ENCODE peak calls at places on chromosomes 3 and 15, in five cellular contexts. One of them, this sample, is unnamed.

GRCh38 chr3:32175607-32176197 is 62.8 kb upstream of the CMTM8 start:
- DNase-seq in GM20000: peak
- DNase-seq in GM10248: peak
- DNase-seq in activated B cell treated with CpG ODN at 0.5 μM for 24 hours: no peak
- DNase-seq in foreskin fibroblast: peak
- DNase-seq in this sample: peak

GRCh38 chr3:65130782-65131181 is 443.0 kb upstream of the ADAMTS9 start:
- DNase-seq in GM10248: no peak
- DNase-seq in GM20000: no peak
- DNase-seq in foreskin fibroblast: no peak
- DNase-seq in activated B cell treated with CpG ODN at 0.5 μM for 24 hours: no peak
- DNase-seq in this sample: no peak

GRCh38 chr3:23739536-23739935 is 66.2 kb upstream of the UBE2E1 start:
- DNase-seq in GM20000: no peak
- DNase-seq in activated B cell treated with CpG ODN at 0.5 μM for 24 hours: no peak
- DNase-seq in foreskin fibroblast: peak
- DNase-seq in GM10248: no peak
- DNase-seq in this sample: no peak

GRCh38 chr3:100103558-100104441 is 10.5 kb downstream of the FILIP1L start:
- DNase-seq in activated B cell treated with CpG ODN at 0.5 μM for 24 hours: no peak
- DNase-seq in GM10248: peak
- DNase-seq in foreskin fibroblast: peak
- DNase-seq in GM20000: peak
- DNase-seq in this sample: no peak

GRCh38 chr3:61030469-61031035 is 220.7 kb downstream of the FHIT start:
- DNase-seq in GM20000: no peak
- DNase-seq in activated B cell treated with CpG ODN at 0.5 μM for 24 hours: no peak
- DNase-seq in GM10248: no peak
- DNase-seq in foreskin fibroblast: no peak
- DNase-seq in this sample: no peak

GRCh38 chr3:85384372-85384771 is 425.6 kb downstream of the CADM2 start:
- DNase-seq in activated B cell treated with CpG ODN at 0.5 μM for 24 hours: no peak
- DNase-seq in GM10248: no peak
- DNase-seq in foreskin fibroblast: no peak
- DNase-seq in GM20000: no peak
- DNase-seq in this sample: no peak

GRCh38 chr3:8982509-8982908 is 19.2 kb upstream of the RAD18 start:
- DNase-seq in GM20000: no peak
- DNase-seq in GM10248: no peak
- DNase-seq in activated B cell treated with CpG ODN at 0.5 μM for 24 hours: no peak
- DNase-seq in foreskin fibroblast: no peak
- DNase-seq in this sample: no peak

GRCh38 chr15:101332061-101332467 is 37.0 kb upstream of the SNRPA1 start:
- DNase-seq in GM10248: no peak
- DNase-seq in GM20000: no peak
- DNase-seq in activated B cell treated with CpG ODN at 0.5 μM for 24 hours: no peak
- DNase-seq in foreskin fibroblast: no peak
- DNase-seq in this sample: no peak

GRCh38 chr3:104943931-104944330 is 422.8 kb upstream of the ALCAM start:
- DNase-seq in activated B cell treated with CpG ODN at 0.5 μM for 24 hours: no peak
- DNase-seq in foreskin fibroblast: no peak
- DNase-seq in GM20000: no peak
- DNase-seq in GM10248: no peak
- DNase-seq in this sample: no peak

GRCh38 chr3:52015431-52016256 is 19.9 kb upstream of the RPL29 start:
- DNase-seq in foreskin fibroblast: no peak
- DNase-seq in activated B cell treated with CpG ODN at 0.5 μM for 24 hours: no peak
- DNase-seq in GM20000: no peak
- DNase-seq in GM10248: no peak
- DNase-seq in this sample: no peak

GRCh38 chr3:45218578-45219390 is 7.3 kb downstream of the TMEM158 start:
- DNase-seq in activated B cell treated with CpG ODN at 0.5 μM for 24 hours: no peak
- DNase-seq in foreskin fibroblast: peak
- DNase-seq in GM10248: no peak
- DNase-seq in GM20000: no peak
- DNase-seq in this sample: no peak

GRCh38 chr3:45143673-45144670 is 2.2 kb downstream of the CDCP1 start:
- DNase-seq in GM20000: peak
- DNase-seq in foreskin fibroblast: no peak
- DNase-seq in activated B cell treated with CpG ODN at 0.5 μM for 24 hours: no peak
- DNase-seq in GM10248: peak
- DNase-seq in this sample: no peak

GRCh38 chr3:41684802-41685740 is 276.8 kb downstream of the ULK4 start:
- DNase-seq in GM20000: no peak
- DNase-seq in foreskin fibroblast: no peak
- DNase-seq in GM10248: no peak
- DNase-seq in activated B cell treated with CpG ODN at 0.5 μM for 24 hours: no peak
- DNase-seq in this sample: no peak
- TF ChIP-seq CTCF in GM20000: no peak
- TF ChIP-seq CTCF in foreskin fibroblast: no peak
- TF ChIP-seq CTCF in GM10248: no peak
- TF ChIP-seq CTCF in activated B cell treated with CpG ODN at 0.5 μM for 24 hours: no peak
- TF ChIP-seq CTCF in this sample: no peak

DNA sequence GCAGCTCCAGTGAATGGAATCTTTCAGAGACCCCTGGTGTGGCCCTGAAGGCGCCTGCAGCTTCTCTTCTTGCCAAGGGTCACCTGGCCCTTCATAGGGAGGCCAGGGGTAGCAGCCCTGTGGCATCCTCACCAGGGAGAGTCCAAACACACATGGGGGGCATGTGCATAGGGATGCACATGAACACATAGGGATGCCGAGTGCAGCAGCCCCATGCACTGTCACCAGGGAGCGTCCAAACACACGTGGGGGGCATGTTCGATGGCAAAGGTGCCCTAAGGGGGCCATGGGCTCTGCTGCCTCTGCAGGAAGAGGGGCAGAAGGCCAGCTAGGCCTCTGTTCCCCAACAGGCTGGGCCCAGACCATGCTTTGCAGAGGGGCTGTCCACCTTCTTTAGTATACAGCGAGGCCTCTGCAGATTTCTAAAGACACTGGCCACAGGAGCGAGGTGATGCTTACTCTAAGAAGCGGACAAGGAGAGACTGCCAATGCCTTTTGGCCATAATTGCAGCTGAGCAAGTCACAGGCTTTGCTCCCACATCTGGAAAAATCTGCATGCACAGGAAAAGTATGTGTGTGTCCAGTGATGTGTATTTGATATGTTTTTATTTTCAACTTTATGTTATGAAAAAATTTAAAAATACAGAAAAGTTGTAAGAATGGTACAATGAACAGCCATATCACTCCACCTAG is 20.9 kb downstream of the ANAPC13 start:
- DNase-seq in activated B cell treated with CpG ODN at 0.5 μM for 24 hours: no peak
- DNase-seq in GM10248: no peak
- DNase-seq in GM20000: no peak
- DNase-seq in foreskin fibroblast: no peak
- DNase-seq in this sample: no peak
- TF ChIP-seq CTCF in activated B cell treated with CpG ODN at 0.5 μM for 24 hours: no peak
- TF ChIP-seq CTCF in GM10248: no peak
- TF ChIP-seq CTCF in GM20000: no peak
- TF ChIP-seq CTCF in foreskin fibroblast: no peak
- TF ChIP-seq CTCF in this sample: no peak

GRCh38 chr3:123745184-123745855 is 138.8 kb downstream of the MYLK start:
- DNase-seq in GM10248: no peak
- DNase-seq in activated B cell treated with CpG ODN at 0.5 μM for 24 hours: no peak
- DNase-seq in GM20000: no peak
- DNase-seq in foreskin fibroblast: no peak
- DNase-seq in this sample: no peak
- TF ChIP-seq CTCF in GM10248: no peak
- TF ChIP-seq CTCF in activated B cell treated with CpG ODN at 0.5 μM for 24 hours: no peak
- TF ChIP-seq CTCF in GM20000: no peak
- TF ChIP-seq CTCF in foreskin fibroblast: peak
- TF ChIP-seq CTCF in this sample: peak

DNA sequence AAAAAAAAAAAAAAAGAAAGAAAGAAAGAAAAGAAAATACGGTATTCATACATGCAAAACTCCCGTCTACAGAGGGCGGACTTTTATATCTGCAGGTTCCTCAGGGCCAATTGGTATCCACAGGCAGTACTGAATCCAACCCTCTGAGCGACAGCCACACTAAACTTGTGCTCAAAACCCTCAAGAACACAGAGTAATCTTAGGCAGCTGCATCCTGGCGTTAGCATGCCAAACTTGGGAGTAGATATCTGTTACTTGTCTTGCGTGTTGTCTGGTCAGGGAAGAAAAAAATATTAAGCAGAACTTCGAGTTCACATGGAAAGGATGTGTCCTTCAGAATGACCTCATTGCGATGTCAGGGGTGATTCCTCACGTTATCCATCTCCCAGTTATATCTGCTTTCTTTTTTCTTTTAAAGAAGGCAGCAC is 12.8 kb downstream of the SNAP23 start:
- DNase-seq in GM20000: no peak
- DNase-seq in foreskin fibroblast: no peak
- DNase-seq in GM10248: no peak
- DNase-seq in activated B cell treated with CpG ODN at 0.5 μM for 24 hours: no peak
- DNase-seq in this sample: no peak
- TF ChIP-seq CTCF in GM20000: no peak
- TF ChIP-seq CTCF in foreskin fibroblast: no peak
- TF ChIP-seq CTCF in GM10248: no peak
- TF ChIP-seq CTCF in activated B cell treated with CpG ODN at 0.5 μM for 24 hours: no peak
- TF ChIP-seq CTCF in this sample: no peak

GRCh38 chr3:35486295-35486694 is 153.0 kb upstream of the ARPP21 start:
- DNase-seq in foreskin fibroblast: no peak
- DNase-seq in GM20000: no peak
- DNase-seq in GM10248: no peak
- DNase-seq in activated B cell treated with CpG ODN at 0.5 μM for 24 hours: no peak
- DNase-seq in this sample: no peak
- TF ChIP-seq CTCF in foreskin fibroblast: no peak
- TF ChIP-seq CTCF in GM20000: no peak
- TF ChIP-seq CTCF in GM10248: no peak
- TF ChIP-seq CTCF in activated B cell treated with CpG ODN at 0.5 μM for 24 hours: no peak
- TF ChIP-seq CTCF in this sample: no peak

GRCh38 chr3:35864871-35865270 is 225.5 kb downstream of the ARPP21 start:
- DNase-seq in GM10248: no peak
- DNase-seq in foreskin fibroblast: no peak
- DNase-seq in activated B cell treated with CpG ODN at 0.5 μM for 24 hours: no peak
- DNase-seq in GM20000: no peak
- DNase-seq in this sample: no peak
- TF ChIP-seq CTCF in GM10248: no peak
- TF ChIP-seq CTCF in foreskin fibroblast: no peak
- TF ChIP-seq CTCF in activated B cell treated with CpG ODN at 0.5 μM for 24 hours: no peak
- TF ChIP-seq CTCF in GM20000: no peak
- TF ChIP-seq CTCF in this sample: no peak

GRCh38 chr3:175940881-175941280 is 1081.7 kb downstream of the NAALADL2 start:
- DNase-seq in GM20000: peak
- DNase-seq in foreskin fibroblast: no peak
- DNase-seq in activated B cell treated with CpG ODN at 0.5 μM for 24 hours: no peak
- DNase-seq in GM10248: peak
- DNase-seq in this sample: no peak
- TF ChIP-seq CTCF in GM20000: no peak
- TF ChIP-seq CTCF in foreskin fibroblast: no peak
- TF ChIP-seq CTCF in activated B cell treated with CpG ODN at 0.5 μM for 24 hours: no peak
- TF ChIP-seq CTCF in GM10248: no peak
- TF ChIP-seq CTCF in this sample: peak

GRCh38 chr15:48449734-48450133 is 118.5 kb downstream of the DUT start:
- DNase-seq in activated B cell treated with CpG ODN at 0.5 μM for 24 hours: no peak
- DNase-seq in GM10248: no peak
- DNase-seq in foreskin fibroblast: peak
- DNase-seq in GM20000: no peak
- DNase-seq in this sample: no peak

GRCh38 chr15:48451241-48451640 is 120.0 kb downstream of the DUT start:
- DNase-seq in foreskin fibroblast: no peak
- DNase-seq in GM10248: no peak
- DNase-seq in activated B cell treated with CpG ODN at 0.5 μM for 24 hours: no peak
- DNase-seq in GM20000: no peak
- DNase-seq in this sample: no peak

GRCh38 chr15:48447657-48448056 is 116.4 kb downstream of the DUT start:
- DNase-seq in activated B cell treated with CpG ODN at 0.5 μM for 24 hours: no peak
- DNase-seq in foreskin fibroblast: peak
- DNase-seq in GM10248: no peak
- DNase-seq in GM20000: no peak
- DNase-seq in this sample: no peak

GRCh38 chr15:48456126-48456525 is 124.9 kb downstream of the DUT start:
- DNase-seq in GM10248: no peak
- DNase-seq in foreskin fibroblast: no peak
- DNase-seq in GM20000: no peak
- DNase-seq in activated B cell treated with CpG ODN at 0.5 μM for 24 hours: no peak
- DNase-seq in this sample: no peak

GRCh38 chr15:48451736-48452135 is 120.5 kb downstream of the DUT start:
- DNase-seq in GM20000: no peak
- DNase-seq in foreskin fibroblast: no peak
- DNase-seq in GM10248: no peak
- DNase-seq in activated B cell treated with CpG ODN at 0.5 μM for 24 hours: no peak
- DNase-seq in this sample: no peak
- TF ChIP-seq CTCF in GM20000: no peak
- TF ChIP-seq CTCF in foreskin fibroblast: no peak
- TF ChIP-seq CTCF in GM10248: no peak
- TF ChIP-seq CTCF in activated B cell treated with CpG ODN at 0.5 μM for 24 hours: no peak
- TF ChIP-seq CTCF in this sample: no peak

GRCh38 chr15:81225161-81225671 is 28.5 kb downstream of the IL16 start:
- DNase-seq in GM10248: no peak
- DNase-seq in activated B cell treated with CpG ODN at 0.5 μM for 24 hours: no peak
- DNase-seq in foreskin fibroblast: no peak
- DNase-seq in GM20000: no peak
- DNase-seq in this sample: no peak

GRCh38 chr15:81223346-81223971 is 26.8 kb downstream of the IL16 start:
- DNase-seq in GM20000: no peak
- DNase-seq in foreskin fibroblast: no peak
- DNase-seq in GM10248: no peak
- DNase-seq in activated B cell treated with CpG ODN at 0.5 μM for 24 hours: no peak
- DNase-seq in this sample: no peak

GRCh38 chr15:81224232-81224631 is 27.6 kb downstream of the IL16 start:
- DNase-seq in GM20000: no peak
- DNase-seq in foreskin fibroblast: no peak
- DNase-seq in activated B cell treated with CpG ODN at 0.5 μM for 24 hours: no peak
- DNase-seq in GM10248: no peak
- DNase-seq in this sample: no peak

GRCh38 chr15:81221449-81221848 is 24.8 kb downstream of the IL16 start:
- DNase-seq in GM20000: no peak
- DNase-seq in activated B cell treated with CpG ODN at 0.5 μM for 24 hours: no peak
- DNase-seq in foreskin fibroblast: no peak
- DNase-seq in GM10248: no peak
- DNase-seq in this sample: no peak

DNA sequence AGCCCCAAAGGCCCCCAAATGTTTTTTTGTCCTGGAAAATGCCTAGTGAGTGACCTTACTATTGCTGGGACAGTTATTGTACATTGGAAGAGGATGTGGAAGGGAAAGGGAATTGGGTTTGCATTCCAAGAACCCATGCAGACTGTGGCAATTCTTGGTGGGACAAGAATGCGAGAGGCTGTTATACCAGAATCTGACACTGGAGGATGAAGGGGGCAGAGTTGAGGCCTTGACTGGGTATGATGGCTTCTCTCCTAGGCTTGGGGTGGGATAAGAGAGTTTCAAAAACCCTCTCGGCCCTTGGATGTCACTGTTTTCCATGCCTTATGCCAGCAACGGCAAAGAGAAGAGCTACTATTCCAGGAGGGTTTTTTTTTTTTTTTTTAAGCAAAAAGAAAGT is 25.3 kb downstream of the IL16 start:
- DNase-seq in GM20000: no peak
- DNase-seq in foreskin fibroblast: no peak
- DNase-seq in activated B cell treated with CpG ODN at 0.5 μM for 24 hours: no peak
- DNase-seq in GM10248: no peak
- DNase-seq in this sample: no peak
- TF ChIP-seq CTCF in GM20000: no peak
- TF ChIP-seq CTCF in foreskin fibroblast: no peak
- TF ChIP-seq CTCF in activated B cell treated with CpG ODN at 0.5 μM for 24 hours: no peak
- TF ChIP-seq CTCF in GM10248: no peak
- TF ChIP-seq CTCF in this sample: no peak

This sample was measured in neural crest cell.